ENCODE peak calls at places on chromosomes 3 and 15, in six cellular contexts. W is LHCN-M2, O is endothelial cell, X is foreskin keratinocyte, C is HS-27A, N is mucosa of descending colon. S is an unnamed sample.

GRCh38 chr3:194688207-194688711 is 2.6 kb downstream of the FAM43A start:
- DNase-seq in W (no peak), O (peak), X (no peak), C (no peak), N (no peak), S (peak)

GRCh38 chr15:61762682-61763081 is 297.6 kb downstream of the VPS13C start:
- DNase-seq in W (no peak), O (no peak), X (no peak), C (no peak), N (no peak), S (no peak)

GRCh38 chr15:82951472-82952155 is 906 bp downstream of the HOMER2 start:
- DNase-seq in W (peak), O (no peak), X (peak), C (no peak), N (no peak), S (no peak)

GRCh38 chr3:33395900-33396299 is 44.3 kb downstream of the UBP1 start:
- DNase-seq in W (no peak), O (no peak), X (no peak), C (no peak), N (no peak), S (no peak)

GRCh38 chr3:72745146-72745976 is 102.9 kb downstream of the SHQ1 start:
- DNase-seq in W (no peak), O (no peak), X (peak), C (no peak), N (peak), S (no peak)

GRCh38 chr15:65841121-65841930 is 28.0 kb upstream of the RAB11A start:
- DNase-seq in W (peak), O (no peak), X (no peak), C (no peak), N (no peak), S (no peak)

GRCh38 chr3:134381048-134381447 is 6.8 kb upstream of the AMOTL2 start:
- DNase-seq in W (no peak), O (no peak), X (no peak), C (no peak), N (no peak), S (no peak)

GRCh38 chr15:98442379-98442833 is 205.9 kb upstream of the IGF1R start:
- DNase-seq in W (peak), O (peak), X (peak), C (peak), N (no peak), S (peak)

GRCh38 chr3:72261566-72262564 is 476.9 kb upstream of the PROK2 start:
- DNase-seq in W (peak), O (no peak), X (no peak), C (no peak), N (no peak), S (no peak)

GRCh38 chr3:49327485-49327884 is 12.4 kb downstream of the USP4 start:
- DNase-seq in W (no peak), O (no peak), X (no peak), C (no peak), N (no peak), S (no peak)

S was measured in SJSA1.